ENCODE peak calls at places on chromosome 18, in four cellular contexts. One of them, this sample, is unnamed.

GRCh38 chr18:8616026-8616401 is 6.8 kb downstream of the RAB12 start:
- DNase-seq in SJSA1: no peak
- DNase-seq in Peyer's patch: no peak
- DNase-seq in CD4-positive, CD25-positive, alpha-beta regulatory T cell: no peak
- DNase-seq in this sample: no peak

GRCh38 chr18:45935591-45936335 is 31.4 kb downstream of the EPG5 start:
- DNase-seq in CD4-positive, CD25-positive, alpha-beta regulatory T cell: no peak
- DNase-seq in SJSA1: no peak
- DNase-seq in Peyer's patch: no peak
- DNase-seq in this sample: no peak

GRCh38 chr18:47323158-47323557 is 71.7 kb upstream of the SKOR2 start:
- DNase-seq in CD4-positive, CD25-positive, alpha-beta regulatory T cell: no peak
- DNase-seq in Peyer's patch: no peak
- DNase-seq in SJSA1: no peak
- DNase-seq in this sample: no peak

GRCh38 chr18:7164610-7165009 is 47.0 kb upstream of the LAMA1 start:
- DNase-seq in CD4-positive, CD25-positive, alpha-beta regulatory T cell: no peak
- DNase-seq in Peyer's patch: no peak
- DNase-seq in SJSA1: no peak
- DNase-seq in this sample: peak; percentile 61

GRCh38 chr18:10304853-10305252 is 149.6 kb upstream of the APCDD1 start:
- DNase-seq in Peyer's patch: no peak
- DNase-seq in CD4-positive, CD25-positive, alpha-beta regulatory T cell: no peak
- DNase-seq in SJSA1: no peak
- DNase-seq in this sample: no peak

GRCh38 chr18:32576296-32576916 is 105.7 kb upstream of the GAREM1 start:
- DNase-seq in CD4-positive, CD25-positive, alpha-beta regulatory T cell: no peak
- DNase-seq in Peyer's patch: no peak
- DNase-seq in SJSA1: no peak
- DNase-seq in this sample: peak; percentile 67

GRCh38 chr18:8912348-8913057 is 190.0 kb upstream of the NDUFV2 start:
- DNase-seq in CD4-positive, CD25-positive, alpha-beta regulatory T cell: no peak
- DNase-seq in SJSA1: peak; percentile 63
- DNase-seq in Peyer's patch: peak; percentile 59
- DNase-seq in this sample: no peak

GRCh38 chr18:7021994-7022840 is 95.4 kb downstream of the LAMA1 start:
- DNase-seq in Peyer's patch: no peak
- DNase-seq in SJSA1: no peak
- DNase-seq in CD4-positive, CD25-positive, alpha-beta regulatory T cell: no peak
- DNase-seq in this sample: peak; percentile 75

GRCh38 chr18:72613589-72613988 is 69.4 kb upstream of the CBLN2 start:
- DNase-seq in CD4-positive, CD25-positive, alpha-beta regulatory T cell: no peak
- DNase-seq in SJSA1: no peak
- DNase-seq in Peyer's patch: no peak
- DNase-seq in this sample: no peak

GRCh38 chr18:25805323-25805722 is 285.1 kb downstream of the SS18 start:
- DNase-seq in Peyer's patch: no peak
- DNase-seq in SJSA1: no peak
- DNase-seq in CD4-positive, CD25-positive, alpha-beta regulatory T cell: no peak
- DNase-seq in this sample: no peak

GRCh38 chr18:80168982-80169381 is 59.9 kb downstream of the ADNP2 start:
- DNase-seq in Peyer's patch: no peak
- DNase-seq in CD4-positive, CD25-positive, alpha-beta regulatory T cell: no peak
- DNase-seq in SJSA1: no peak
- DNase-seq in this sample: no peak

GRCh38 chr18:55018602-55019001 is 59.3 kb upstream of the CCDC68 start:
- DNase-seq in SJSA1: no peak
- DNase-seq in Peyer's patch: no peak
- DNase-seq in CD4-positive, CD25-positive, alpha-beta regulatory T cell: no peak
- DNase-seq in this sample: no peak

GRCh38 chr18:6920099-6920955 is 190.8 kb downstream of the ARHGAP28 start:
- DNase-seq in Peyer's patch: no peak
- DNase-seq in SJSA1: peak; percentile 61
- DNase-seq in CD4-positive, CD25-positive, alpha-beta regulatory T cell: no peak
- DNase-seq in this sample: no peak

GRCh38 chr18:35352283-35352682 is 8.1 kb upstream of the ZNF24 start:
- DNase-seq in Peyer's patch: no peak
- DNase-seq in CD4-positive, CD25-positive, alpha-beta regulatory T cell: no peak
- DNase-seq in SJSA1: no peak
- DNase-seq in this sample: no peak

GRCh38 chr18:35347991-35348390 is 3.8 kb upstream of the ZNF24 start:
- DNase-seq in CD4-positive, CD25-positive, alpha-beta regulatory T cell: no peak
- DNase-seq in Peyer's patch: no peak
- DNase-seq in SJSA1: no peak
- DNase-seq in this sample: no peak

GRCh38 chr18:35355140-35355618 is 11.0 kb upstream of the ZNF24 start:
- DNase-seq in SJSA1: peak; percentile 64
- DNase-seq in Peyer's patch: peak; percentile 66
- DNase-seq in CD4-positive, CD25-positive, alpha-beta regulatory T cell: peak; percentile 43
- DNase-seq in this sample: peak; percentile 90

DNA sequence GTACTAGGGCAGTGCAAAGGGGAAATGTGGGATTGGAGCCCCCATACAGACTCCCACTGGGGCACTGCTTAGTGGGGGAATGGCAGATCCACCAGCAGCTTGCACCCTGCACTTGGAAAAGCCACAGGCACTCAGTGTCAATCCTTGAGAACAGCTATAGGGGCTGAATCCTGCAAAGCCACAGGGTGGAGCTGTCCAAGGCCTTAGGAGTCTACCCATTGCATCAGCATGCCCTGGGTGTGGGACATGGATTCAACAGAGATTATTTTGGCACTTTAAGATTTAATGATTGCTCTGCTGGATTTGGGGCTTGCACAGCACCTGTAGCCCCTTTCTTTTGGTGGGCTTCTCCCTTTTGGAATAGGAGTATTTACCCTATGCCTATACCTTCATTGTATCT is 8.6 kb upstream of the ZNF24 start:
- DNase-seq in CD4-positive, CD25-positive, alpha-beta regulatory T cell: no peak
- DNase-seq in SJSA1: no peak
- DNase-seq in Peyer's patch: no peak
- DNase-seq in this sample: no peak
- H3K9me3 ChIP-seq in CD4-positive, CD25-positive, alpha-beta regulatory T cell: peaks cover 6% of the 10 kb centered on the region
- H3K9me3 ChIP-seq in SJSA1: peaks cover 13% of the 10 kb centered on the region
- H3K9me3 ChIP-seq in Peyer's patch: no peaks in the 10 kb centered on the region
- H3K9me3 ChIP-seq in this sample: peaks cover 14% of the 10 kb centered on the region

GRCh38 chr18:13612111-13612997 is 114.0 kb downstream of the FAM210A start:
- DNase-seq in SJSA1: no peak
- DNase-seq in CD4-positive, CD25-positive, alpha-beta regulatory T cell: peak; percentile 67
- DNase-seq in Peyer's patch: peak; percentile 97
- DNase-seq in this sample: peak; percentile 97

GRCh38 chr18:13610517-13610916 is 115.8 kb downstream of the FAM210A start:
- DNase-seq in CD4-positive, CD25-positive, alpha-beta regulatory T cell: no peak
- DNase-seq in Peyer's patch: no peak
- DNase-seq in SJSA1: no peak
- DNase-seq in this sample: peak; percentile 77

GRCh38 chr18:13613099-13613498 is 113.3 kb downstream of the FAM210A start:
- DNase-seq in SJSA1: no peak
- DNase-seq in Peyer's patch: no peak
- DNase-seq in CD4-positive, CD25-positive, alpha-beta regulatory T cell: no peak
- DNase-seq in this sample: peak; percentile 64

GRCh38 chr18:13611058-13611615 is 115.2 kb downstream of the FAM210A start:
- DNase-seq in SJSA1: no peak
- DNase-seq in CD4-positive, CD25-positive, alpha-beta regulatory T cell: no peak
- DNase-seq in Peyer's patch: peak; percentile 70
- DNase-seq in this sample: peak; percentile 93

DNA sequence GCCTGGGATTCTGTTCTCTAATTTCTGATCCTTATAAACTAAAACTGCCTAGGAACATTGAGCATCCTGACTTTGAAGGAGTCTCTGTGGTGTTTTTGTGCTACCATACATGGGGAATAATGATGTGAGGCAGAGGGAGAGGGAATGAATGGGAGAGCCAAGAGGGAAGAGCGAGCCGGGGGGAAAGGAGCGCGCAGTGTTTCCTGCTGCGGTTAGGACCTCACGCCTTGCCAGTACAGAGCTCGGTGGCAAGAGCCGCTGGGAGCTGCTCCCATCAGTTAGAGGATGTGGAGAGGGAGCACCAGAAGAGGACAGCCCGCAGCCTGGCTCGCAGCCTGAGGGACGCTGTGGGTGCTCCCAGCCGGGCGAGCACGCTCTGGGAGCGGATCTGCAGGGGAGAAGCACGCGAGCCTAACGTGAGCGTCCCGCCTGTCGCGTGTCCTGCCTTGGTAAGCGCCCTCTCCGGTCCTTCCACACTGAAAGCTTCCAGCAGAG is 114.7 kb downstream of the FAM210A start:
- DNase-seq in SJSA1: no peak
- DNase-seq in CD4-positive, CD25-positive, alpha-beta regulatory T cell: no peak
- DNase-seq in Peyer's patch: peak; percentile 38
- DNase-seq in this sample: no peak
- H3K4me3 ChIP-seq in SJSA1: peak overlapping the region; percentile 15
- H3K4me3 ChIP-seq in CD4-positive, CD25-positive, alpha-beta regulatory T cell: peak overlapping the region; percentile 70
- H3K4me3 ChIP-seq in Peyer's patch: peak overlapping the region; percentile 44
- H3K4me3 ChIP-seq in this sample: peak overlapping the region; percentile 79

GRCh38 chr18:28171837-28172236 is 5.1 kb downstream of the CDH2 start:
- DNase-seq in SJSA1: no peak
- DNase-seq in CD4-positive, CD25-positive, alpha-beta regulatory T cell: no peak
- DNase-seq in Peyer's patch: no peak
- DNase-seq in this sample: no peak

GRCh38 chr18:28163201-28163778 is 13.6 kb downstream of the CDH2 start:
- DNase-seq in Peyer's patch: no peak
- DNase-seq in CD4-positive, CD25-positive, alpha-beta regulatory T cell: no peak
- DNase-seq in SJSA1: no peak
- DNase-seq in this sample: no peak

GRCh38 chr18:28164772-28165483 is 12.0 kb downstream of the CDH2 start:
- DNase-seq in CD4-positive, CD25-positive, alpha-beta regulatory T cell: no peak
- DNase-seq in Peyer's patch: no peak
- DNase-seq in SJSA1: no peak
- DNase-seq in this sample: no peak

GRCh38 chr18:28168725-28169124 is 8.2 kb downstream of the CDH2 start:
- DNase-seq in Peyer's patch: no peak
- DNase-seq in SJSA1: no peak
- DNase-seq in CD4-positive, CD25-positive, alpha-beta regulatory T cell: no peak
- DNase-seq in this sample: no peak

DNA sequence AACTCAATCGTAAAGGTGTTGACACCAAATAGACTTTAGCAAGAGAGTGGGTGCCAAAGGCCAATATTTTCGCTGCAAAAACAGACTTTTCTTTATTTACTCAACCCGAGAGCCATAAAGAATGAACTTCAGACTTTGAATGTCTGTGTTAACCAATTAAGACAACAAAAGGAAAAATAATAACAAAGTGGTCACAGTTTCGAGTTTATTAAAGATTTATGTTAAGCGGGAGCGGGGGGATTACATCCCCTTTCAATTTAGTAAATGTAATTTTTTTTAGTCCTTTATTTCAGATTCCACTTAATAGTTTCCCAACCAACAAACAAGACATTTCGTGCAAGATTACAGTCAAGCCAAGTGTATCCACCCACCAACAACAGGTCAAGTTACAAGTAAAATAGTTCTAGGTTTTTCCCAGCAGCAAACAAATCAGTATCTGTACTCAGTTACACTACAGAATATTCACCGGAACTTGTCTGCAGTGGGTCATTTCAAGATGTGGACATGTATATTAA is 9.0 kb downstream of the CDH2 start:
- DNase-seq in SJSA1: no peak
- DNase-seq in CD4-positive, CD25-positive, alpha-beta regulatory T cell: no peak
- DNase-seq in Peyer's patch: no peak
- DNase-seq in this sample: no peak
- H3K4me1 ChIP-seq in SJSA1: no peaks in the 10 kb centered on the region
- H3K4me1 ChIP-seq in CD4-positive, CD25-positive, alpha-beta regulatory T cell: no peaks in the 10 kb centered on the region
- H3K4me1 ChIP-seq in Peyer's patch: no peaks in the 10 kb centered on the region
- H3K4me1 ChIP-seq in this sample: no peaks in the 10 kb centered on the region

GRCh38 chr18:57427429-57428181 is 7.6 kb upstream of the ONECUT2 start:
- DNase-seq in SJSA1: no peak
- DNase-seq in CD4-positive, CD25-positive, alpha-beta regulatory T cell: no peak
- DNase-seq in Peyer's patch: no peak
- DNase-seq in this sample: peak; percentile 4
- H3K9me3 ChIP-seq in SJSA1: peaks cover 14% of the 10 kb centered on the region
- H3K9me3 ChIP-seq in CD4-positive, CD25-positive, alpha-beta regulatory T cell: peaks cover 18% of the 10 kb centered on the region
- H3K9me3 ChIP-seq in Peyer's patch: no peaks in the 10 kb centered on the region
- H3K9me3 ChIP-seq in this sample: no peaks in the 10 kb centered on the region

GRCh38 chr18:76957384-76958355 is 135.3 kb downstream of the ZNF236 start:
- DNase-seq in SJSA1: no peak
- DNase-seq in CD4-positive, CD25-positive, alpha-beta regulatory T cell: no peak
- DNase-seq in Peyer's patch: no peak
- DNase-seq in this sample: no peak
- H3K4me3 ChIP-seq in SJSA1: no peak overlapping the region
- H3K4me3 ChIP-seq in CD4-positive, CD25-positive, alpha-beta regulatory T cell: no peak overlapping the region
- H3K4me3 ChIP-seq in Peyer's patch: no peak overlapping the region
- H3K4me3 ChIP-seq in this sample: no peak overlapping the region

GRCh38 chr18:24190590-24190989 is 51.7 kb downstream of the CABYR start:
- DNase-seq in SJSA1: no peak
- DNase-seq in CD4-positive, CD25-positive, alpha-beta regulatory T cell: no peak
- DNase-seq in Peyer's patch: no peak
- DNase-seq in this sample: no peak
- H3K4me1 ChIP-seq in SJSA1: peaks cover 12% of the 10 kb centered on the region
- H3K4me1 ChIP-seq in CD4-positive, CD25-positive, alpha-beta regulatory T cell: no peaks in the 10 kb centered on the region
- H3K4me1 ChIP-seq in Peyer's patch: no peaks in the 10 kb centered on the region
- H3K4me1 ChIP-seq in this sample: no peaks in the 10 kb centered on the region

GRCh38 chr18:3005462-3005861 is 7.5 kb downstream of the LPIN2 start:
- DNase-seq in SJSA1: no peak
- DNase-seq in Peyer's patch: no peak
- DNase-seq in CD4-positive, CD25-positive, alpha-beta regulatory T cell: no peak
- DNase-seq in this sample: no peak
- H3K9me3 ChIP-seq in SJSA1: no peaks in the 10 kb centered on the region
- H3K9me3 ChIP-seq in Peyer's patch: no peaks in the 10 kb centered on the region
- H3K9me3 ChIP-seq in CD4-positive, CD25-positive, alpha-beta regulatory T cell: no peaks in the 10 kb centered on the region
- H3K9me3 ChIP-seq in this sample: no peaks in the 10 kb centered on the region

GRCh38 chr18:50192903-50193795 is 1.8 kb downstream of the MYO5B start:
- DNase-seq in SJSA1: no peak
- DNase-seq in Peyer's patch: no peak
- DNase-seq in CD4-positive, CD25-positive, alpha-beta regulatory T cell: no peak
- DNase-seq in this sample: no peak
- H3K4me3 ChIP-seq in SJSA1: no peak overlapping the region
- H3K4me3 ChIP-seq in Peyer's patch: peak overlapping the region; percentile 96
- H3K4me3 ChIP-seq in CD4-positive, CD25-positive, alpha-beta regulatory T cell: no peak overlapping the region
- H3K4me3 ChIP-seq in this sample: no peak overlapping the region